ENCODE peak calls at places on chromosomes 1 and 21, in nine cellular contexts. One of them, this sample, is unnamed.

GRCh38 chr1:229205854-229206253 is 65.1 kb upstream of the RAB4A start:
- DNase-seq in stimulated activated CD4-positive, alpha-beta T cell treated with anti-CD3 and anti-CD28 coated beads, Interleukin-12 subunit alpha, Interleukin-12 subunit beta, amount 100 ng/mL, for 48 hours: no peak
- DNase-seq in NCI-H1105: no peak
- DNase-seq in stimulated activated CD8-positive, alpha-beta memory T cell treated with anti-CD3 and anti-CD28 coated beads, Interleukin-7, amount 100 ng/mL, for 24 hours: no peak
- DNase-seq in Right ventricle myocardium superior: no peak
- DNase-seq in DMS53: no peak
- DNase-seq in cardiac fibroblast: no peak
- DNase-seq in sciatic nerve: no peak
- DNase-seq in T1000: no peak
- DNase-seq in this sample: no peak

GRCh38 chr1:41939194-41939593 is 20.5 kb upstream of the HIVEP3 start:
- DNase-seq in NCI-H1105: no peak
- DNase-seq in sciatic nerve: no peak
- DNase-seq in stimulated activated CD8-positive, alpha-beta memory T cell treated with anti-CD3 and anti-CD28 coated beads, Interleukin-7, amount 100 ng/mL, for 24 hours: no peak
- DNase-seq in T1000: no peak
- DNase-seq in DMS53: no peak
- DNase-seq in stimulated activated CD4-positive, alpha-beta T cell treated with anti-CD3 and anti-CD28 coated beads, Interleukin-12 subunit alpha, Interleukin-12 subunit beta, amount 100 ng/mL, for 48 hours: no peak
- DNase-seq in Right ventricle myocardium superior: no peak
- DNase-seq in cardiac fibroblast: no peak
- DNase-seq in this sample: no peak

GRCh38 chr1:245614476-245614875 is 459.7 kb downstream of the KIF26B start:
- DNase-seq in sciatic nerve: no peak
- DNase-seq in stimulated activated CD4-positive, alpha-beta T cell treated with anti-CD3 and anti-CD28 coated beads, Interleukin-12 subunit alpha, Interleukin-12 subunit beta, amount 100 ng/mL, for 48 hours: no peak
- DNase-seq in DMS53: no peak
- DNase-seq in stimulated activated CD8-positive, alpha-beta memory T cell treated with anti-CD3 and anti-CD28 coated beads, Interleukin-7, amount 100 ng/mL, for 24 hours: no peak
- DNase-seq in T1000: no peak
- DNase-seq in cardiac fibroblast: peak; percentile 27
- DNase-seq in Right ventricle myocardium superior: no peak
- DNase-seq in NCI-H1105: no peak
- DNase-seq in this sample: no peak

GRCh38 chr1:23283660-23284602 is 60.2 kb downstream of the HNRNPR start:
- DNase-seq in NCI-H1105: no peak
- DNase-seq in cardiac fibroblast: no peak
- DNase-seq in stimulated activated CD8-positive, alpha-beta memory T cell treated with anti-CD3 and anti-CD28 coated beads, Interleukin-7, amount 100 ng/mL, for 24 hours: no peak
- DNase-seq in stimulated activated CD4-positive, alpha-beta T cell treated with anti-CD3 and anti-CD28 coated beads, Interleukin-12 subunit alpha, Interleukin-12 subunit beta, amount 100 ng/mL, for 48 hours: no peak
- DNase-seq in sciatic nerve: no peak
- DNase-seq in T1000: no peak
- DNase-seq in Right ventricle myocardium superior: no peak
- DNase-seq in DMS53: peak; percentile 22
- DNase-seq in this sample: no peak

GRCh38 chr1:91885716-91886506 is at the start of gene TGFBR3:
- DNase-seq in Right ventricle myocardium superior: peak; percentile 96
- DNase-seq in sciatic nerve: peak; percentile 97
- DNase-seq in stimulated activated CD4-positive, alpha-beta T cell treated with anti-CD3 and anti-CD28 coated beads, Interleukin-12 subunit alpha, Interleukin-12 subunit beta, amount 100 ng/mL, for 48 hours: peak; percentile 30
- DNase-seq in T1000: peak; percentile 92
- DNase-seq in cardiac fibroblast: peak; percentile 98
- DNase-seq in DMS53: peak; percentile 94
- DNase-seq in stimulated activated CD8-positive, alpha-beta memory T cell treated with anti-CD3 and anti-CD28 coated beads, Interleukin-7, amount 100 ng/mL, for 24 hours: peak; percentile 61
- DNase-seq in NCI-H1105: peak; percentile 89
- DNase-seq in this sample: peak; percentile 56

GRCh38 chr1:87720561-87720960 is 391.9 kb downstream of the LMO4 start:
- DNase-seq in stimulated activated CD8-positive, alpha-beta memory T cell treated with anti-CD3 and anti-CD28 coated beads, Interleukin-7, amount 100 ng/mL, for 24 hours: no peak
- DNase-seq in sciatic nerve: no peak
- DNase-seq in T1000: no peak
- DNase-seq in cardiac fibroblast: no peak
- DNase-seq in NCI-H1105: no peak
- DNase-seq in stimulated activated CD4-positive, alpha-beta T cell treated with anti-CD3 and anti-CD28 coated beads, Interleukin-12 subunit alpha, Interleukin-12 subunit beta, amount 100 ng/mL, for 48 hours: no peak
- DNase-seq in DMS53: no peak
- DNase-seq in Right ventricle myocardium superior: no peak
- DNase-seq in this sample: no peak

GRCh38 chr1:205750683-205751651 is 985 bp upstream of the NUCKS1 start:
- DNase-seq in DMS53: no peak
- DNase-seq in cardiac fibroblast: peak; percentile 30
- DNase-seq in sciatic nerve: no peak
- DNase-seq in NCI-H1105: no peak
- DNase-seq in stimulated activated CD8-positive, alpha-beta memory T cell treated with anti-CD3 and anti-CD28 coated beads, Interleukin-7, amount 100 ng/mL, for 24 hours: no peak
- DNase-seq in T1000: no peak
- DNase-seq in Right ventricle myocardium superior: no peak
- DNase-seq in stimulated activated CD4-positive, alpha-beta T cell treated with anti-CD3 and anti-CD28 coated beads, Interleukin-12 subunit alpha, Interleukin-12 subunit beta, amount 100 ng/mL, for 48 hours: no peak
- DNase-seq in this sample: no peak

GRCh38 chr1:214261206-214262123 is 19.5 kb upstream of the SMYD2 start:
- DNase-seq in stimulated activated CD4-positive, alpha-beta T cell treated with anti-CD3 and anti-CD28 coated beads, Interleukin-12 subunit alpha, Interleukin-12 subunit beta, amount 100 ng/mL, for 48 hours: peak; percentile 67
- DNase-seq in T1000: peak; percentile 77
- DNase-seq in DMS53: peak; percentile 95
- DNase-seq in NCI-H1105: peak; percentile 72
- DNase-seq in sciatic nerve: peak; percentile 91
- DNase-seq in cardiac fibroblast: peak; percentile 79
- DNase-seq in Right ventricle myocardium superior: peak; percentile 90
- DNase-seq in stimulated activated CD8-positive, alpha-beta memory T cell treated with anti-CD3 and anti-CD28 coated beads, Interleukin-7, amount 100 ng/mL, for 24 hours: peak; percentile 73
- DNase-seq in this sample: peak; percentile 30

GRCh38 chr1:31161571-31161970 is 78.1 kb downstream of the NKAIN1 start:
- DNase-seq in Right ventricle myocardium superior: no peak
- DNase-seq in cardiac fibroblast: no peak
- DNase-seq in T1000: no peak
- DNase-seq in NCI-H1105: no peak
- DNase-seq in stimulated activated CD8-positive, alpha-beta memory T cell treated with anti-CD3 and anti-CD28 coated beads, Interleukin-7, amount 100 ng/mL, for 24 hours: no peak
- DNase-seq in sciatic nerve: no peak
- DNase-seq in stimulated activated CD4-positive, alpha-beta T cell treated with anti-CD3 and anti-CD28 coated beads, Interleukin-12 subunit alpha, Interleukin-12 subunit beta, amount 100 ng/mL, for 48 hours: no peak
- DNase-seq in DMS53: no peak
- DNase-seq in this sample: no peak

GRCh38 chr1:236400061-236400638 is 6.1 kb downstream of the EDARADD start:
- DNase-seq in Right ventricle myocardium superior: no peak
- DNase-seq in NCI-H1105: no peak
- DNase-seq in cardiac fibroblast: no peak
- DNase-seq in stimulated activated CD8-positive, alpha-beta memory T cell treated with anti-CD3 and anti-CD28 coated beads, Interleukin-7, amount 100 ng/mL, for 24 hours: no peak
- DNase-seq in DMS53: no peak
- DNase-seq in stimulated activated CD4-positive, alpha-beta T cell treated with anti-CD3 and anti-CD28 coated beads, Interleukin-12 subunit alpha, Interleukin-12 subunit beta, amount 100 ng/mL, for 48 hours: no peak
- DNase-seq in T1000: no peak
- DNase-seq in sciatic nerve: no peak
- DNase-seq in this sample: no peak

GRCh38 chr1:161351482-161351881 is 16.2 kb downstream of the CFAP126 start:
- DNase-seq in NCI-H1105: no peak
- DNase-seq in T1000: no peak
- DNase-seq in stimulated activated CD8-positive, alpha-beta memory T cell treated with anti-CD3 and anti-CD28 coated beads, Interleukin-7, amount 100 ng/mL, for 24 hours: no peak
- DNase-seq in DMS53: no peak
- DNase-seq in Right ventricle myocardium superior: no peak
- DNase-seq in sciatic nerve: no peak
- DNase-seq in cardiac fibroblast: peak; percentile 29
- DNase-seq in stimulated activated CD4-positive, alpha-beta T cell treated with anti-CD3 and anti-CD28 coated beads, Interleukin-12 subunit alpha, Interleukin-12 subunit beta, amount 100 ng/mL, for 48 hours: no peak
- DNase-seq in this sample: no peak

GRCh38 chr1:63668298-63668697 is 75.1 kb downstream of the PGM1 start:
- DNase-seq in Right ventricle myocardium superior: no peak
- DNase-seq in stimulated activated CD8-positive, alpha-beta memory T cell treated with anti-CD3 and anti-CD28 coated beads, Interleukin-7, amount 100 ng/mL, for 24 hours: no peak
- DNase-seq in NCI-H1105: no peak
- DNase-seq in sciatic nerve: no peak
- DNase-seq in T1000: no peak
- DNase-seq in DMS53: no peak
- DNase-seq in cardiac fibroblast: no peak
- DNase-seq in stimulated activated CD4-positive, alpha-beta T cell treated with anti-CD3 and anti-CD28 coated beads, Interleukin-12 subunit alpha, Interleukin-12 subunit beta, amount 100 ng/mL, for 48 hours: no peak
- DNase-seq in this sample: no peak

GRCh38 chr1:200180821-200181220 is 153.3 kb downstream of the NR5A2 start:
- DNase-seq in stimulated activated CD8-positive, alpha-beta memory T cell treated with anti-CD3 and anti-CD28 coated beads, Interleukin-7, amount 100 ng/mL, for 24 hours: no peak
- DNase-seq in T1000: peak; percentile 59
- DNase-seq in cardiac fibroblast: peak; percentile 71
- DNase-seq in sciatic nerve: no peak
- DNase-seq in NCI-H1105: no peak
- DNase-seq in Right ventricle myocardium superior: no peak
- DNase-seq in stimulated activated CD4-positive, alpha-beta T cell treated with anti-CD3 and anti-CD28 coated beads, Interleukin-12 subunit alpha, Interleukin-12 subunit beta, amount 100 ng/mL, for 48 hours: no peak
- DNase-seq in DMS53: peak; percentile 77
- DNase-seq in this sample: no peak

GRCh38 chr1:171983584-171983983 is 142.3 kb downstream of the DNM3 start:
- DNase-seq in T1000: no peak
- DNase-seq in sciatic nerve: no peak
- DNase-seq in Right ventricle myocardium superior: no peak
- DNase-seq in NCI-H1105: no peak
- DNase-seq in cardiac fibroblast: peak; percentile 57
- DNase-seq in DMS53: peak; percentile 64
- DNase-seq in stimulated activated CD4-positive, alpha-beta T cell treated with anti-CD3 and anti-CD28 coated beads, Interleukin-12 subunit alpha, Interleukin-12 subunit beta, amount 100 ng/mL, for 48 hours: no peak
- DNase-seq in stimulated activated CD8-positive, alpha-beta memory T cell treated with anti-CD3 and anti-CD28 coated beads, Interleukin-7, amount 100 ng/mL, for 24 hours: no peak
- DNase-seq in this sample: no peak

GRCh38 chr1:89701746-89702241 is 68.9 kb downstream of the LRRC8C start:
- DNase-seq in stimulated activated CD4-positive, alpha-beta T cell treated with anti-CD3 and anti-CD28 coated beads, Interleukin-12 subunit alpha, Interleukin-12 subunit beta, amount 100 ng/mL, for 48 hours: no peak
- DNase-seq in stimulated activated CD8-positive, alpha-beta memory T cell treated with anti-CD3 and anti-CD28 coated beads, Interleukin-7, amount 100 ng/mL, for 24 hours: no peak
- DNase-seq in Right ventricle myocardium superior: no peak
- DNase-seq in cardiac fibroblast: peak; percentile 74
- DNase-seq in T1000: no peak
- DNase-seq in DMS53: no peak
- DNase-seq in sciatic nerve: no peak
- DNase-seq in NCI-H1105: no peak
- DNase-seq in this sample: no peak

GRCh38 chr1:237851209-237851845 is 39.4 kb downstream of the ZP4 start:
- DNase-seq in sciatic nerve: no peak
- DNase-seq in stimulated activated CD8-positive, alpha-beta memory T cell treated with anti-CD3 and anti-CD28 coated beads, Interleukin-7, amount 100 ng/mL, for 24 hours: no peak
- DNase-seq in stimulated activated CD4-positive, alpha-beta T cell treated with anti-CD3 and anti-CD28 coated beads, Interleukin-12 subunit alpha, Interleukin-12 subunit beta, amount 100 ng/mL, for 48 hours: no peak
- DNase-seq in cardiac fibroblast: peak; percentile 39
- DNase-seq in T1000: peak; percentile 18
- DNase-seq in DMS53: peak; percentile 81
- DNase-seq in Right ventricle myocardium superior: peak; percentile 52
- DNase-seq in NCI-H1105: no peak
- DNase-seq in this sample: no peak

GRCh38 chr1:40872266-40872665 is 10.1 kb upstream of the CITED4 start:
- DNase-seq in stimulated activated CD8-positive, alpha-beta memory T cell treated with anti-CD3 and anti-CD28 coated beads, Interleukin-7, amount 100 ng/mL, for 24 hours: no peak
- DNase-seq in DMS53: no peak
- DNase-seq in Right ventricle myocardium superior: no peak
- DNase-seq in sciatic nerve: no peak
- DNase-seq in cardiac fibroblast: no peak
- DNase-seq in T1000: no peak
- DNase-seq in stimulated activated CD4-positive, alpha-beta T cell treated with anti-CD3 and anti-CD28 coated beads, Interleukin-12 subunit alpha, Interleukin-12 subunit beta, amount 100 ng/mL, for 48 hours: no peak
- DNase-seq in NCI-H1105: no peak
- DNase-seq in this sample: no peak

GRCh38 chr21:42678618-42679295 is 25.3 kb downstream of the PDE9A start:
- DNase-seq in stimulated activated CD8-positive, alpha-beta memory T cell treated with anti-CD3 and anti-CD28 coated beads, Interleukin-7, amount 100 ng/mL, for 24 hours: no peak
- DNase-seq in stimulated activated CD4-positive, alpha-beta T cell treated with anti-CD3 and anti-CD28 coated beads, Interleukin-12 subunit alpha, Interleukin-12 subunit beta, amount 100 ng/mL, for 48 hours: no peak
- DNase-seq in Right ventricle myocardium superior: no peak
- DNase-seq in T1000: no peak
- DNase-seq in NCI-H1105: no peak
- DNase-seq in sciatic nerve: no peak
- DNase-seq in DMS53: no peak
- DNase-seq in cardiac fibroblast: no peak
- DNase-seq in this sample: no peak

GRCh38 chr1:200367841-200368534 is 41.8 kb downstream of the ZNF281 start:
- DNase-seq in NCI-H1105: no peak
- DNase-seq in T1000: no peak
- DNase-seq in Right ventricle myocardium superior: no peak
- DNase-seq in stimulated activated CD4-positive, alpha-beta T cell treated with anti-CD3 and anti-CD28 coated beads, Interleukin-12 subunit alpha, Interleukin-12 subunit beta, amount 100 ng/mL, for 48 hours: no peak
- DNase-seq in sciatic nerve: no peak
- DNase-seq in cardiac fibroblast: peak; percentile 73
- DNase-seq in DMS53: no peak
- DNase-seq in stimulated activated CD8-positive, alpha-beta memory T cell treated with anti-CD3 and anti-CD28 coated beads, Interleukin-7, amount 100 ng/mL, for 24 hours: no peak
- DNase-seq in this sample: no peak

GRCh38 chr1:29672955-29673507 is 436.7 kb downstream of the PTPRU start:
- DNase-seq in T1000: no peak
- DNase-seq in stimulated activated CD8-positive, alpha-beta memory T cell treated with anti-CD3 and anti-CD28 coated beads, Interleukin-7, amount 100 ng/mL, for 24 hours: no peak
- DNase-seq in NCI-H1105: no peak
- DNase-seq in stimulated activated CD4-positive, alpha-beta T cell treated with anti-CD3 and anti-CD28 coated beads, Interleukin-12 subunit alpha, Interleukin-12 subunit beta, amount 100 ng/mL, for 48 hours: no peak
- DNase-seq in sciatic nerve: peak; percentile 47
- DNase-seq in cardiac fibroblast: no peak
- DNase-seq in DMS53: no peak
- DNase-seq in Right ventricle myocardium superior: no peak
- DNase-seq in this sample: no peak

GRCh38 chr1:90713741-90714509 is 3.2 kb downstream of the BARHL2 start:
- DNase-seq in stimulated activated CD4-positive, alpha-beta T cell treated with anti-CD3 and anti-CD28 coated beads, Interleukin-12 subunit alpha, Interleukin-12 subunit beta, amount 100 ng/mL, for 48 hours: no peak
- DNase-seq in cardiac fibroblast: no peak
- DNase-seq in T1000: no peak
- DNase-seq in Right ventricle myocardium superior: no peak
- DNase-seq in NCI-H1105: no peak
- DNase-seq in DMS53: peak; percentile 32
- DNase-seq in sciatic nerve: no peak
- DNase-seq in stimulated activated CD8-positive, alpha-beta memory T cell treated with anti-CD3 and anti-CD28 coated beads, Interleukin-7, amount 100 ng/mL, for 24 hours: no peak
- DNase-seq in this sample: no peak

GRCh38 chr1:4021153-4021894 is 121.3 kb upstream of the C1orf174 start:
- DNase-seq in T1000: no peak
- DNase-seq in sciatic nerve: no peak
- DNase-seq in stimulated activated CD8-positive, alpha-beta memory T cell treated with anti-CD3 and anti-CD28 coated beads, Interleukin-7, amount 100 ng/mL, for 24 hours: no peak
- DNase-seq in stimulated activated CD4-positive, alpha-beta T cell treated with anti-CD3 and anti-CD28 coated beads, Interleukin-12 subunit alpha, Interleukin-12 subunit beta, amount 100 ng/mL, for 48 hours: no peak
- DNase-seq in Right ventricle myocardium superior: no peak
- DNase-seq in cardiac fibroblast: no peak
- DNase-seq in NCI-H1105: no peak
- DNase-seq in DMS53: no peak
- DNase-seq in this sample: no peak

GRCh38 chr1:117605164-117605810 is 561 bp upstream of the TENT5C start:
- DNase-seq in DMS53: peak; percentile 66
- DNase-seq in stimulated activated CD4-positive, alpha-beta T cell treated with anti-CD3 and anti-CD28 coated beads, Interleukin-12 subunit alpha, Interleukin-12 subunit beta, amount 100 ng/mL, for 48 hours: no peak
- DNase-seq in T1000: no peak
- DNase-seq in Right ventricle myocardium superior: peak; percentile 71
- DNase-seq in cardiac fibroblast: peak; percentile 10
- DNase-seq in NCI-H1105: no peak
- DNase-seq in stimulated activated CD8-positive, alpha-beta memory T cell treated with anti-CD3 and anti-CD28 coated beads, Interleukin-7, amount 100 ng/mL, for 24 hours: no peak
- DNase-seq in sciatic nerve: peak; percentile 74
- DNase-seq in this sample: no peak